ENCODE peak calls at places on chromosomes 5 and 9, in six cellular contexts. One of them, this sample, is unnamed.
A peak's percentile ranks its signal among the peaks of the same experiment; 100 is the strongest.

GRCh38 chr9:94680020-94680419 is 40.7 kb upstream of the FBP1 start:
- DNase-seq in HCT116: no peak
- DNase-seq in IMR-90: no peak
- DNase-seq in cardiac muscle cell: no peak
- DNase-seq in lower lobe of right lung: no peak
- DNase-seq in heart left ventricle: no peak
- DNase-seq in this sample: no peak

GRCh38 chr5:67900515-67900914 is 315.0 kb upstream of the PIK3R1 start:
- DNase-seq in heart left ventricle: no peak
- DNase-seq in lower lobe of right lung: no peak
- DNase-seq in IMR-90: no peak
- DNase-seq in HCT116: no peak
- DNase-seq in cardiac muscle cell: peak; percentile 49
- DNase-seq in this sample: no peak

GRCh38 chr9:70021026-70021571 is 22.5 kb upstream of the MAMDC2 start:
- DNase-seq in cardiac muscle cell: peak; percentile 54
- DNase-seq in lower lobe of right lung: no peak
- DNase-seq in heart left ventricle: no peak
- DNase-seq in HCT116: no peak
- DNase-seq in IMR-90: peak; percentile 97
- DNase-seq in this sample: no peak

GRCh38 chr5:57174128-57174849 is 430 bp downstream of the GPBP1 start:
- DNase-seq in heart left ventricle: no peak
- DNase-seq in HCT116: no peak
- DNase-seq in lower lobe of right lung: peak; percentile 64
- DNase-seq in IMR-90: no peak
- DNase-seq in cardiac muscle cell: peak; percentile 36
- DNase-seq in this sample: no peak

GRCh38 chr5:171701138-171701537 is 84.5 kb upstream of the SMIM23 start:
- DNase-seq in lower lobe of right lung: no peak
- DNase-seq in IMR-90: no peak
- DNase-seq in cardiac muscle cell: no peak
- DNase-seq in heart left ventricle: peak; percentile 45
- DNase-seq in HCT116: no peak
- DNase-seq in this sample: peak; percentile 8

GRCh38 chr5:132746592-132747063 is 598 bp upstream of the CCNI2 start:
- DNase-seq in lower lobe of right lung: no peak
- DNase-seq in HCT116: peak; percentile 34
- DNase-seq in heart left ventricle: no peak
- DNase-seq in cardiac muscle cell: no peak
- DNase-seq in IMR-90: no peak
- DNase-seq in this sample: no peak

GRCh38 chr5:1038417-1039209 is 30.0 kb downstream of the NKD2 start:
- DNase-seq in IMR-90: no peak
- DNase-seq in HCT116: no peak
- DNase-seq in heart left ventricle: peak; percentile 17
- DNase-seq in cardiac muscle cell: no peak
- DNase-seq in lower lobe of right lung: peak; percentile 40
- DNase-seq in this sample: no peak

GRCh38 chr5:179176571-179177230 is 116.5 kb downstream of the ZNF354C start:
- DNase-seq in cardiac muscle cell: no peak
- DNase-seq in IMR-90: no peak
- DNase-seq in lower lobe of right lung: peak; percentile 24
- DNase-seq in heart left ventricle: no peak
- DNase-seq in HCT116: no peak
- DNase-seq in this sample: no peak

GRCh38 chr5:163079618-163080017 is 357.8 kb upstream of the CCNG1 start:
- DNase-seq in cardiac muscle cell: no peak
- DNase-seq in IMR-90: no peak
- DNase-seq in lower lobe of right lung: no peak
- DNase-seq in HCT116: no peak
- DNase-seq in heart left ventricle: no peak
- DNase-seq in this sample: no peak

GRCh38 chr5:116861097-116861496 is 286.5 kb upstream of the SEMA6A start:
- DNase-seq in HCT116: no peak
- DNase-seq in heart left ventricle: no peak
- DNase-seq in cardiac muscle cell: no peak
- DNase-seq in lower lobe of right lung: no peak
- DNase-seq in IMR-90: no peak
- DNase-seq in this sample: no peak

GRCh38 chr9:106481003-106481614 is 381.9 kb upstream of the ZNF462 start:
- DNase-seq in cardiac muscle cell: peak; percentile 6
- DNase-seq in heart left ventricle: no peak
- DNase-seq in IMR-90: no peak
- DNase-seq in HCT116: no peak
- DNase-seq in lower lobe of right lung: no peak
- DNase-seq in this sample: no peak

GRCh38 chr5:103218164-103218563 is 40.4 kb upstream of the MACIR start:
- DNase-seq in IMR-90: peak; percentile 87
- DNase-seq in heart left ventricle: no peak
- DNase-seq in HCT116: no peak
- DNase-seq in lower lobe of right lung: no peak
- DNase-seq in cardiac muscle cell: peak; percentile 97
- DNase-seq in this sample: no peak

GRCh38 chr9:107635803-107636174 is 146.2 kb upstream of the KLF4 start:
- DNase-seq in lower lobe of right lung: no peak
- DNase-seq in cardiac muscle cell: no peak
- DNase-seq in heart left ventricle: no peak
- DNase-seq in IMR-90: no peak
- DNase-seq in HCT116: no peak
- DNase-seq in this sample: no peak

GRCh38 chr5:177005619-177006264 is 837 bp downstream of the UIMC1 start:
- DNase-seq in cardiac muscle cell: peak; percentile 72
- DNase-seq in IMR-90: peak; percentile 62
- DNase-seq in heart left ventricle: peak; percentile 86
- DNase-seq in HCT116: peak; percentile 32
- DNase-seq in lower lobe of right lung: peak; percentile 86
- DNase-seq in this sample: no peak

GRCh38 chr5:41413067-41413466 is 97.3 kb downstream of the PLCXD3 start:
- DNase-seq in cardiac muscle cell: no peak
- DNase-seq in heart left ventricle: no peak
- DNase-seq in HCT116: no peak
- DNase-seq in IMR-90: no peak
- DNase-seq in lower lobe of right lung: no peak
- DNase-seq in this sample: no peak

GRCh38 chr5:95172659-95173058 is 112.2 kb downstream of the MCTP1 start:
- DNase-seq in cardiac muscle cell: no peak
- DNase-seq in HCT116: no peak
- DNase-seq in lower lobe of right lung: no peak
- DNase-seq in IMR-90: no peak
- DNase-seq in heart left ventricle: no peak
- DNase-seq in this sample: no peak

GRCh38 chr9:112554516-112554915 is 67.9 kb downstream of the KIAA1958 start:
- DNase-seq in heart left ventricle: no peak
- DNase-seq in cardiac muscle cell: no peak
- DNase-seq in lower lobe of right lung: no peak
- DNase-seq in HCT116: no peak
- DNase-seq in IMR-90: peak; percentile 78
- DNase-seq in this sample: no peak

GRCh38 chr5:22505891-22506290 is 347.3 kb downstream of the CDH12 start:
- DNase-seq in lower lobe of right lung: no peak
- DNase-seq in cardiac muscle cell: no peak
- DNase-seq in heart left ventricle: no peak
- DNase-seq in IMR-90: no peak
- DNase-seq in HCT116: no peak
- DNase-seq in this sample: no peak

GRCh38 chr9:133969681-133970580 is 22.2 kb downstream of the VAV2 start:
- DNase-seq in lower lobe of right lung: peak; percentile 42
- DNase-seq in IMR-90: no peak
- DNase-seq in heart left ventricle: peak; percentile 21
- DNase-seq in cardiac muscle cell: no peak
- DNase-seq in HCT116: no peak
- DNase-seq in this sample: no peak

GRCh38 chr5:80481019-80481893 is 6.6 kb upstream of the FAM151B start:
- DNase-seq in lower lobe of right lung: no peak
- DNase-seq in IMR-90: peak; percentile 60
- DNase-seq in HCT116: peak; percentile 38
- DNase-seq in cardiac muscle cell: peak; percentile 78
- DNase-seq in heart left ventricle: no peak
- DNase-seq in this sample: no peak

GRCh38 chr5:3736466-3736865 is 140.8 kb downstream of the IRX1 start:
- DNase-seq in HCT116: no peak
- DNase-seq in lower lobe of right lung: no peak
- DNase-seq in heart left ventricle: no peak
- DNase-seq in cardiac muscle cell: no peak
- DNase-seq in IMR-90: no peak
- DNase-seq in this sample: no peak
- H3K4me1 ChIP-seq in HCT116: no peaks in the 10 kb centered on the region
- H3K4me1 ChIP-seq in lower lobe of right lung: no peaks in the 10 kb centered on the region
- H3K4me1 ChIP-seq in heart left ventricle: no peaks in the 10 kb centered on the region
- H3K4me1 ChIP-seq in cardiac muscle cell: no peaks in the 10 kb centered on the region
- H3K4me1 ChIP-seq in IMR-90: no peaks in the 10 kb centered on the region
- H3K4me1 ChIP-seq in this sample: no peaks in the 10 kb centered on the region

GRCh38 chr9:126386088-126386487 is 59.5 kb downstream of the MVB12B start:
- DNase-seq in IMR-90: no peak
- DNase-seq in heart left ventricle: no peak
- DNase-seq in HCT116: no peak
- DNase-seq in cardiac muscle cell: peak; percentile 27
- DNase-seq in lower lobe of right lung: no peak
- DNase-seq in this sample: no peak
- TF ChIP-seq CTCF in IMR-90: peak; percentile 29
- TF ChIP-seq CTCF in heart left ventricle: peak; percentile 23
- TF ChIP-seq CTCF in HCT116: peak; percentile 27
- TF ChIP-seq CTCF in cardiac muscle cell: peak; percentile 26
- TF ChIP-seq CTCF in lower lobe of right lung: no peak
- TF ChIP-seq CTCF in this sample: no peak

GRCh38 chr9:90803860-90804593 is 2.4 kb downstream of the SYK start:
- DNase-seq in cardiac muscle cell: no peak
- DNase-seq in IMR-90: no peak
- DNase-seq in lower lobe of right lung: no peak
- DNase-seq in HCT116: no peak
- DNase-seq in heart left ventricle: no peak
- DNase-seq in this sample: no peak
- H3K4me3 ChIP-seq in cardiac muscle cell: no peak overlapping the region
- H3K4me3 ChIP-seq in IMR-90: no peak overlapping the region
- H3K4me3 ChIP-seq in lower lobe of right lung: peak overlapping the region; percentile 63
- H3K4me3 ChIP-seq in HCT116: no peak overlapping the region
- H3K4me3 ChIP-seq in heart left ventricle: peak overlapping the region; percentile 68
- H3K4me3 ChIP-seq in this sample: no peak overlapping the region

GRCh38 chr5:14185336-14186131 is 42.4 kb downstream of the TRIO start:
- DNase-seq in lower lobe of right lung: no peak
- DNase-seq in IMR-90: peak; percentile 77
- DNase-seq in HCT116: no peak
- DNase-seq in cardiac muscle cell: peak; percentile 70
- DNase-seq in heart left ventricle: no peak
- DNase-seq in this sample: no peak

GRCh38 chr5:14183187-14183939 is 40.2 kb downstream of the TRIO start:
- DNase-seq in heart left ventricle: peak; percentile 61
- DNase-seq in lower lobe of right lung: no peak
- DNase-seq in IMR-90: no peak
- DNase-seq in HCT116: no peak
- DNase-seq in cardiac muscle cell: no peak
- DNase-seq in this sample: no peak

GRCh38 chr5:14184082-14184481 is 40.9 kb downstream of the TRIO start:
- DNase-seq in IMR-90: no peak
- DNase-seq in heart left ventricle: peak; percentile 41
- DNase-seq in HCT116: no peak
- DNase-seq in cardiac muscle cell: no peak
- DNase-seq in lower lobe of right lung: no peak
- DNase-seq in this sample: no peak

GRCh38 chr5:14186132-14186830 is 43.1 kb downstream of the TRIO start:
- DNase-seq in HCT116: no peak
- DNase-seq in lower lobe of right lung: no peak
- DNase-seq in cardiac muscle cell: peak; percentile 65
- DNase-seq in heart left ventricle: no peak
- DNase-seq in IMR-90: peak; percentile 85
- DNase-seq in this sample: no peak

DNA sequence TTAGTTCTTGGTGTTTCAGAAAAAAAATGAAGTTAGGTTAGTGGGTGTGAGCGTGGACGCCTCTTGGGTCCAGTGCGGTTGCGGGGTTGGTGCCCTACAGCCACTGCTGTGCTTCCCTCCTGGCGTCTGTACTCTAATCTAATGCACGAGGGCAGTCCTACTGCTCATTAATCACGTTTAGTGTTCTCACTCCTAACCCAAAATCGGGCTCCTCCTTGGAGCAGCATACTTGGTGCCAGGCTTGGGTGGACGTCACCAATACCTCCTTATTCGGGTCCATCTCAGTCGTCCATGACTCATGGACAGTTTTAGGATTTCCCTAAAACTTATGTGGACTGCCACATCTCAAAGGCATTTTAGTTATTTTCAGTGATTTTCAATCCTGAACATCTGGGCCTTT is 41.6 kb downstream of the TRIO start:
- DNase-seq in lower lobe of right lung: no peak
- DNase-seq in IMR-90: peak; percentile 77
- DNase-seq in cardiac muscle cell: no peak
- DNase-seq in heart left ventricle: no peak
- DNase-seq in HCT116: no peak
- DNase-seq in this sample: peak; percentile 82
- H3K4me1 ChIP-seq in lower lobe of right lung: peaks cover 65% of the 10 kb centered on the region
- H3K4me1 ChIP-seq in IMR-90: peaks cover 46% of the 10 kb centered on the region
- H3K4me1 ChIP-seq in cardiac muscle cell: peaks cover 26% of the 10 kb centered on the region
- H3K4me1 ChIP-seq in heart left ventricle: peaks cover 22% of the 10 kb centered on the region
- H3K4me1 ChIP-seq in HCT116: peaks cover 50% of the 10 kb centered on the region
- H3K4me1 ChIP-seq in this sample: peaks cover 32% of the 10 kb centered on the region

DNA sequence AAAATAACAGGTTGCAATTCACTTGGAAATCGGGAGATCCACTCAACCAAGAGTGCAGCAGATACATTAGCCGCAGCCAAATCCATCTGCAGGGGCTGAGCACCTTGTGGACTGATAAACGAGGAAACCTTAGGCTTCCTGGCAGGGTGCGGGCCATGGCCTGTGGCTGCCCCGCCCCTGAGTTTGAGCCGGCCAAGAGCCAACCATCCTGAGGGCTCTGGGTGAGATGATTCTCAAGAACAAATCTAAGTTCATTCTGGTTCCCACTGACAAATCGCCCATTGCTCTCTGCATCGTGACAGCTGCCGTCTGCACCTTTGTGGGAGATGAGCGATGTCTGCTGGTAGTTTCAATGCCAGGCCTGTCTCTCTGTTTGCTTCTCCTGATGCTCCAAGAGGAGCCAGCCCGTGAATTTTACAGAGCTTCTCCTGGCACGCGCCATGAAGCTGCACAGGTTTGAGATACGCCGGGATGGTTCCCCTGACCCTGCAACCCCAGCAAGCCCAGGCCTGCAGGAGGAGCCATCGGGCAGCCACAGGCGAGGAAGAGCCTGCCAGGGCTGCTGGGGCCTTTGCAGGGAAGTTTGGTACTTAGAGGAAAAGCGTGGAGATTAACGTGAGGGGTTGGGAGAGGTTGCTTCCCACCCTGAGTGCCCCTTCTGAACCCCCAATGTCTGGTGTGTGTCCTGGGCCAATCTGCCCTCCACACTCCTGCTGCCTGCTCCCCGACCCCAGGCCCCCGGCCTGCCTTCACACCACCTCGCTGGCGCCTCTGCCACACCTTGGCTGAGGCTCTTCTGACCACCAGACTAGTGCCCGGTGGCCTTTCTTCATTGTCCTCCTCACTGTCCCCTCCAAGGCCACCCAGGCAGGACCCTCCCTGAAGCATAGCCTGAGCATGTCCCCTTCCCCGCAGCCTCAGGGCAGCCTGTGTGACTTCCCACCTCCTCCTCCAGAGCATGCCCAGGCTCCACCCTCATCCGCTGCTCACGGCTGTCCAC is 154.2 kb downstream of the OLFM1 start:
- DNase-seq in IMR-90: no peak
- DNase-seq in cardiac muscle cell: no peak
- DNase-seq in lower lobe of right lung: peak; percentile 40
- DNase-seq in HCT116: no peak
- DNase-seq in heart left ventricle: peak; percentile 7
- DNase-seq in this sample: no peak
- TF ChIP-seq CTCF in IMR-90: no peak
- TF ChIP-seq CTCF in cardiac muscle cell: no peak
- TF ChIP-seq CTCF in lower lobe of right lung: no peak
- TF ChIP-seq CTCF in HCT116: peak; percentile 28
- TF ChIP-seq CTCF in heart left ventricle: no peak
- TF ChIP-seq CTCF in this sample: no peak